ENCODE peak calls at places on chromosomes 3 and 15, in four cellular contexts. One of them, this sample, is unnamed.

GRCh38 chr3:62493116-62493801 is 119.9 kb upstream of the FEZF2 start:
- DNase-seq in progenitor cell of endocrine pancreas: no peak
- DNase-seq in foreskin fibroblast: peak
- DNase-seq in astrocyte of the cerebellum: no peak
- DNase-seq in this sample: no peak

GRCh38 chr3:147298511-147298982 is 107.8 kb downstream of the ZIC4 start:
- DNase-seq in progenitor cell of endocrine pancreas: no peak
- DNase-seq in foreskin fibroblast: peak
- DNase-seq in astrocyte of the cerebellum: peak
- DNase-seq in this sample: no peak

GRCh38 chr3:110799236-110799635 is 272.4 kb upstream of the NECTIN3 start:
- DNase-seq in progenitor cell of endocrine pancreas: no peak
- DNase-seq in foreskin fibroblast: peak
- DNase-seq in astrocyte of the cerebellum: no peak
- DNase-seq in this sample: no peak

GRCh38 chr3:150511096-150511670 is 35.1 kb downstream of the SERP1 start:
- DNase-seq in progenitor cell of endocrine pancreas: no peak
- DNase-seq in foreskin fibroblast: no peak
- DNase-seq in astrocyte of the cerebellum: no peak
- DNase-seq in this sample: no peak

GRCh38 chr15:99421172-99421656 is 144.6 kb upstream of the MEF2A start:
- DNase-seq in progenitor cell of endocrine pancreas: no peak
- DNase-seq in foreskin fibroblast: peak
- DNase-seq in astrocyte of the cerebellum: no peak
- DNase-seq in this sample: no peak

GRCh38 chr3:127717357-127718243 is 44.8 kb downstream of the ABTB1 start:
- DNase-seq in progenitor cell of endocrine pancreas: no peak
- DNase-seq in foreskin fibroblast: peak
- DNase-seq in astrocyte of the cerebellum: no peak
- DNase-seq in this sample: no peak

GRCh38 chr3:178079966-178080365 is 456.3 kb upstream of the KCNMB2 start:
- DNase-seq in progenitor cell of endocrine pancreas: no peak
- DNase-seq in foreskin fibroblast: no peak
- DNase-seq in astrocyte of the cerebellum: no peak
- DNase-seq in this sample: no peak

GRCh38 chr15:95825198-95825597 is 505.3 kb upstream of the NR2F2 start:
- DNase-seq in progenitor cell of endocrine pancreas: no peak
- DNase-seq in foreskin fibroblast: no peak
- DNase-seq in astrocyte of the cerebellum: no peak
- DNase-seq in this sample: no peak

GRCh38 chr3:55668359-55668758 is 181.3 kb upstream of the WNT5A start:
- DNase-seq in progenitor cell of endocrine pancreas: no peak
- DNase-seq in foreskin fibroblast: no peak
- DNase-seq in astrocyte of the cerebellum: no peak
- DNase-seq in this sample: no peak

GRCh38 chr3:25444273-25444672 is 16.2 kb downstream of the RARB start:
- DNase-seq in progenitor cell of endocrine pancreas: no peak
- DNase-seq in foreskin fibroblast: no peak
- DNase-seq in astrocyte of the cerebellum: no peak
- DNase-seq in this sample: no peak

GRCh38 chr15:72197045-72197459 is 535 bp downstream of the GRAMD2A start:
- DNase-seq in progenitor cell of endocrine pancreas: no peak
- DNase-seq in foreskin fibroblast: peak
- DNase-seq in astrocyte of the cerebellum: no peak
- DNase-seq in this sample: peak

GRCh38 chr3:4885322-4885721 is 93.9 kb upstream of the BHLHE40 start:
- DNase-seq in progenitor cell of endocrine pancreas: no peak
- DNase-seq in foreskin fibroblast: no peak
- DNase-seq in astrocyte of the cerebellum: peak
- DNase-seq in this sample: no peak
- TF ChIP-seq CTCF in progenitor cell of endocrine pancreas: no peak
- TF ChIP-seq CTCF in foreskin fibroblast: no peak
- TF ChIP-seq CTCF in astrocyte of the cerebellum: peak
- TF ChIP-seq CTCF in this sample: no peak

DNA sequence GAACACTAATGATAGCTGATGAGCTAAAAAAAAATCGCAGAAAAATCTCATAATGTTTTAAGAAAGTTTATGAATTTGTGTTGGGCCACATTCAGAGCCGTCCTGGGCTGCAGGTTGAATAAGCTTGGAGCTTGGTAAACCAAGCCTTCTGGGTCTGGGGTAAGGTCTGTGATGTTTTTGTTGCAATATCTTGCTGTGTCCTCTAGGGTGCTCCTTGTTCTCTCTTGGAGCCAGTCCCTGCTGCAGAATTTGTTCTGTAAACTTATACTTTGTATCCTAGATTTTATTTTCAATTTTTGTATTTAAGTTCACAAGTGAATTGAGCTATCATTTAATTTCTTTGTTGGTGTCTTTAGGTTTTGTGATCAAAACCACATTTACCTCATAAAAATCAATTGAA is 143.7 kb downstream of the NR1D2 start:
- DNase-seq in progenitor cell of endocrine pancreas: no peak
- DNase-seq in foreskin fibroblast: peak
- DNase-seq in astrocyte of the cerebellum: no peak
- DNase-seq in this sample: no peak
- TF ChIP-seq CTCF in progenitor cell of endocrine pancreas: peak
- TF ChIP-seq CTCF in foreskin fibroblast: peak
- TF ChIP-seq CTCF in astrocyte of the cerebellum: peak
- TF ChIP-seq CTCF in this sample: peak

GRCh38 chr15:36315649-36316048 is 263.8 kb upstream of the CDIN1 start:
- DNase-seq in progenitor cell of endocrine pancreas: no peak
- DNase-seq in foreskin fibroblast: no peak
- DNase-seq in astrocyte of the cerebellum: no peak
- DNase-seq in this sample: no peak
- TF ChIP-seq CTCF in progenitor cell of endocrine pancreas: no peak
- TF ChIP-seq CTCF in foreskin fibroblast: no peak
- TF ChIP-seq CTCF in astrocyte of the cerebellum: no peak
- TF ChIP-seq CTCF in this sample: no peak

DNA sequence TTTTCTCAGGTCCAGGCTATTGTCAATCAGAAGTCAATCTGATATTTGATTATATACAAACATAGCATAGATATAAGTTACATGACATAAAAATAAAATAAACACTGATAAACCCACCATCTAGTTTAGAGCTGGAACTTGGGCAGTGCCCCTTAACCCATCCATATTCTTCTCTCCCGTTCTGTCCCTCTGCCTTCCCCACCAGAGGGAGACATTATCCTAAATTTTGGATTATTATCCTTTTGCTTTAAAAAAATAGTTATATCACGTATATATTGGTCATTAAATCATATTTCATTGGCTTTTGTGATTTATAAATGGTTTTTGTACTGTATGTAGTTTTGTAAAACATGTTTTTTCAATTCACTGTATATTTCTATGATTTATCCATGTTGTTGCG is 107.9 kb downstream of the GMPS start:
- DNase-seq in progenitor cell of endocrine pancreas: no peak
- DNase-seq in foreskin fibroblast: no peak
- DNase-seq in astrocyte of the cerebellum: no peak
- DNase-seq in this sample: no peak
- TF ChIP-seq CTCF in progenitor cell of endocrine pancreas: peak
- TF ChIP-seq CTCF in foreskin fibroblast: peak
- TF ChIP-seq CTCF in astrocyte of the cerebellum: peak
- TF ChIP-seq CTCF in this sample: no peak